ENCODE peak calls at places on chromosomes 13 and 19, in seven cellular contexts. N is LNCaP clone FGC; C is B cell; U is effector CD4-positive, alpha-beta T cell; X is NCI-H1092 treated with DMSO at 0.1 percent for 48 hours; B is activated naive CD4-positive, alpha-beta T cell; R is SW480. M is an unnamed sample.

GRCh38 chr19:41993612-41994483 is at the start of gene ATP1A3:
- DNase-seq in N (no peak), C (peak), U (peak), X (peak), B (no peak), R (peak), M (peak)

GRCh38 chr13:32060319-32060924 is 28.8 kb downstream of the FRY start:
- DNase-seq in N (no peak), C (no peak), U (no peak), X (peak), B (no peak), R (no peak), M (no peak)

GRCh38 chr19:49533551-49534488 is 6.0 kb downstream of the RCN3 start:
- DNase-seq in N (no peak), C (peak), U (peak), X (peak), B (peak), R (peak), M (peak)

GRCh38 chr13:97976551-97977375 is 23.3 kb downstream of the IPO5 start:
- DNase-seq in N (no peak), C (no peak), U (peak), X (peak), B (peak), R (peak), M (no peak)

GRCh38 chr13:113915012-113915763 is 51.3 kb upstream of the GAS6 start:
- DNase-seq in N (no peak), C (no peak), U (no peak), X (peak), B (no peak), R (no peak), M (no peak)

GRCh38 chr13:40974460-40975407 is 44.4 kb downstream of the ELF1 start:
- DNase-seq in N (peak), C (no peak), U (peak), X (no peak), B (no peak), R (peak), M (no peak)

GRCh38 chr19:4583961-4584669 is 24.6 kb upstream of the SEMA6B start:
- DNase-seq in N (no peak), C (peak), U (no peak), X (no peak), B (no peak), R (peak), M (peak)

GRCh38 chr19:34432797-34433196 is 4.6 kb downstream of the UBA2 start:
- DNase-seq in N (no peak), C (no peak), U (no peak), X (no peak), B (no peak), R (no peak), M (no peak)

GRCh38 chr13:35855531-35856019 is 275.6 kb downstream of the DCLK1 start:
- DNase-seq in N (no peak), C (no peak), U (no peak), X (no peak), B (no peak), R (peak), M (no peak)

GRCh38 chr13:113299951-113300350 is 2.9 kb downstream of the LAMP1 start:
- DNase-seq in N (no peak), C (no peak), U (no peak), X (no peak), B (no peak), R (no peak), M (no peak)

GRCh38 chr19:47609885-47610545 is 1.1 kb downstream of the BICRA start:
- DNase-seq in N (no peak), C (peak), U (peak), X (no peak), B (peak), R (peak), M (peak)

GRCh38 chr13:48000559-48001126 is 430 bp downstream of the SUCLA2 start:
- DNase-seq in N (no peak), C (peak), U (no peak), X (peak), B (no peak), R (peak), M (no peak)

GRCh38 chr13:111142472-111142871 is 27.4 kb downstream of the ARHGEF7 start:
- DNase-seq in N (no peak), C (no peak), U (no peak), X (no peak), B (no peak), R (no peak), M (no peak)